ENCODE peak calls at places on chromosomes 5 and 9, in four cellular contexts. W is fibroblast of pulmonary artery, Z is foreskin fibroblast, I is Calu3. C is an unnamed sample.

GRCh38 chr5:36741138-36741537 is 134.7 kb downstream of the SLC1A3 start:
- DNase-seq in W (peak; percentile 84), Z (no peak), I (no peak), C (no peak)

GRCh38 chr9:122819326-122819725 is 9.1 kb downstream of the PDCL start:
- DNase-seq in W (peak; percentile 36), Z (peak; percentile 17), I (no peak), C (no peak)

GRCh38 chr5:93607367-93608258 is 24.6 kb downstream of the NR2F1 start:
- DNase-seq in W (peak; percentile 74), Z (peak; percentile 79), I (peak; percentile 44), C (peak; percentile 51)

GRCh38 chr5:2756764-2757163 is 5.3 kb upstream of the IRX2 start:
- DNase-seq in W (no peak), Z (peak; percentile 33), I (no peak), C (no peak)

GRCh38 chr9:121353246-121353975 is 16.6 kb downstream of the STOM start:
- DNase-seq in W (no peak), Z (no peak), I (no peak), C (no peak)

GRCh38 chr5:124114911-124115310 is 602.9 kb downstream of the CSNK1G3 start:
- DNase-seq in W (no peak), Z (no peak), I (no peak), C (no peak)

GRCh38 chr5:66658516-66658915 is 62.3 kb downstream of the MAST4 start:
- DNase-seq in W (no peak), Z (no peak), I (no peak), C (no peak)

GRCh38 chr9:108142142-108142503 is 652.6 kb upstream of the KLF4 start:
- DNase-seq in W (no peak), Z (no peak), I (no peak), C (no peak)

GRCh38 chr5:83701886-83702285 is 18.8 kb downstream of the HAPLN1 start:
- DNase-seq in W (peak; percentile 26), Z (no peak), I (no peak), C (no peak)

GRCh38 chr5:14628346-14628745 is 36.2 kb upstream of the OTULIN start:
- DNase-seq in W (peak; percentile 76), Z (peak; percentile 43), I (peak; percentile 55), C (no peak)

GRCh38 chr5:180787711-180788431 is 14.7 kb downstream of the MGAT1 start:
- DNase-seq in W (no peak), Z (no peak), I (no peak), C (no peak)

GRCh38 chr5:105943119-105943518 is 1727.6 kb downstream of the EFNA5 start:
- DNase-seq in W (no peak), Z (no peak), I (no peak), C (no peak)

GRCh38 chr5:173233347-173234128 is 1.5 kb downstream of the NKX2-5 start:
- DNase-seq in W (no peak), Z (no peak), I (no peak), C (no peak)

GRCh38 chr5:131171276-131171815 is 602 bp downstream of the LYRM7 start:
- DNase-seq in W (no peak), Z (no peak), I (peak; percentile 15), C (no peak)

GRCh38 chr9:13750061-13750460 is 470.6 kb upstream of the MPDZ start:
- DNase-seq in W (peak; percentile 97), Z (peak; percentile 14), I (no peak), C (no peak)
- TF ChIP-seq CTCF in W (no peak), Z (no peak), I (no peak), C (no peak)

GRCh38 chr5:5593391-5593790 is 170.9 kb downstream of the ICE1 start:
- DNase-seq in W (no peak), Z (no peak), I (no peak), C (no peak)

GRCh38 chr5:5589146-5589826 is 166.8 kb downstream of the ICE1 start:
- DNase-seq in W (no peak), Z (no peak), I (no peak), C (no peak)

GRCh38 chr5:5592541-5592940 is 170.1 kb downstream of the ICE1 start:
- DNase-seq in W (no peak), Z (no peak), I (no peak), C (no peak)

GRCh38 chr5:5589857-5590256 is 167.4 kb downstream of the ICE1 start:
- DNase-seq in W (no peak), Z (no peak), I (no peak), C (no peak)

DNA sequence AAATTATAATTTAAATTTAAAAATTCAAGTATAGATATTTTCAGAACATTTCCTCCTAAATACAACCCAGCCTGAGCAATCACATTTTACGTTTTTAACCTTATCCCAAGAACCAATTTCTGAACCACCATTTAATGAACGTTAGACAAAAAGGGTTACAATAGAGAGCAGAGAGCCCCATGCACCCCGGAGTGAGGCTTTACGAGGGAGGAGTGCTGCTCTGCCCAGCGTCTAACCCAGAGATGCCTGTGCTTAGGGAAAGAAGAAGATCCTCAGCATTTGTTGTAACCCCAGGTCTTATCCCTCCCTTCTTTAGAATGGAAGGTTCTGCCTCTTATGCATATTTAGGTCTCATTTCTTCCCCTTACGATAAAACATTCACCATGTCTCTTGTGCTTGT is 169.1 kb downstream of the ICE1 start:
- DNase-seq in W (no peak), Z (no peak), I (no peak), C (no peak)
- TF ChIP-seq CTCF in W (no peak), Z (no peak), I (no peak), C (no peak)

GRCh38 chr9:129333961-129334743 is 156.1 kb upstream of the IER5L start:
- DNase-seq in W (peak; percentile 98), Z (peak; percentile 87), I (peak; percentile 95), C (peak; percentile 85)
- TF ChIP-seq CTCF in W (no peak), Z (no peak), I (no peak), C (peak; percentile 10)

GRCh38 chr5:88193896-88194295 is 74.7 kb downstream of the TMEM161B start:
- DNase-seq in W (no peak), Z (no peak), I (no peak), C (no peak)

GRCh38 chr5:88190106-88190834 is 78.4 kb downstream of the TMEM161B start:
- DNase-seq in W (no peak), Z (no peak), I (no peak), C (no peak)

GRCh38 chr5:88183255-88183654 is 85.4 kb downstream of the TMEM161B start:
- DNase-seq in W (no peak), Z (no peak), I (no peak), C (no peak)

GRCh38 chr5:88188458-88189132 is 80.0 kb downstream of the TMEM161B start:
- DNase-seq in W (peak; percentile 14), Z (no peak), I (peak; percentile 35), C (no peak)
- TF ChIP-seq CTCF in W (no peak), Z (no peak), I (no peak), C (no peak)

GRCh38 chr5:113806250-113806649 is 292.8 kb downstream of the YTHDC2 start:
- DNase-seq in W (peak; percentile 43), Z (peak; percentile 18), I (peak; percentile 22), C (no peak)
- TF ChIP-seq CTCF in W (peak; percentile 60), Z (peak; percentile 42), I (peak; percentile 33), C (peak; percentile 51)

GRCh38 chr5:10081584-10081983 is 168.1 kb downstream of the ATPSCKMT start:
- DNase-seq in W (no peak), Z (no peak), I (no peak), C (no peak)
- TF ChIP-seq CTCF in W (no peak), Z (no peak), I (no peak), C (no peak)

DNA sequence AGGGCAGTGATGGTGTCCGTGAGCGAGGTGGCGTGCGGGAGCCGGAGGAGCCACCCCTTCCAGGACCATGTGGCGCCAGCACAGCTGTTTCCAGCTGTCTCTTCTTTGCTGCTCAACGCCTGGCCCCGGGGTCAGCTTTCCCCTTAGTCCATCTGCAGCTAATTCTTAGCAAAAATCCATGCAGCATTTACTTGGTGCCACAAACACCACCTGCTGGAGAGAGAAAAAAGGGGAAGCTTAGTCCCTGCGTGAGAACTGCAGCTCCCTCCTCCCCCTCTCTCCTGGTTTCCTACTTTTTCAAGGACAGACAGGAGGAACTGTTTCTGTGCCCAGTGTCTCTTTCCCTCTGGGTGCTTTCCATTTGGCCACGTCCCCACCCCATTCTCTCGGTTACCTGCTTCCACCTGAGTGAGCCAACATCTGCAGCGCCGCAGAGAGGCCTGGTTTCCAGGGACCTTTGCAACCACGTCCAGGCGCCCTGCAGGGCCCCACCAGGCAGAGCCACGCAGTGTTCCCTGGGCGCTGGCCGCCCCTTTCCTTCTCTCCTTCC is 3.4 kb downstream of the SLC6A19 start:
- DNase-seq in W (peak; percentile 31), Z (peak; percentile 21), I (peak; percentile 25), C (peak; percentile 47)
- TF ChIP-seq CTCF in W (peak; percentile 47), Z (peak; percentile 39), I (peak; percentile 33), C (peak; percentile 68)

GRCh38 chr9:125992557-125992956 is 245.4 kb downstream of the PBX3 start:
- DNase-seq in W (no peak), Z (no peak), I (no peak), C (no peak)
- TF ChIP-seq CTCF in W (no peak), Z (no peak), I (no peak), C (no peak)

C was measured in BE2C.